ENCODE peak calls at places on chromosomes 1 and 21, in nine cellular contexts. One of them, this sample, is unnamed.

GRCh38 chr1:154419620-154420020 is 14.5 kb downstream of the IL6R start:
- DNase-seq in thoracic aorta: peak; percentile 66
- DNase-seq in AG04450: peak; percentile 78
- DNase-seq in ovary: peak; percentile 83
- DNase-seq in hepatocyte: peak; percentile 74
- DNase-seq in heart right ventricle: peak; percentile 84
- DNase-seq in neural progenitor cell: no peak
- DNase-seq in tibial artery: peak; percentile 95
- DNase-seq in CD8-positive, alpha-beta T cell: peak; percentile 49
- DNase-seq in this sample: peak; percentile 57

GRCh38 chr1:76267631-76268030 is 193.1 kb downstream of the ST6GALNAC3 start:
- DNase-seq in thoracic aorta: no peak
- DNase-seq in AG04450: no peak
- DNase-seq in ovary: no peak
- DNase-seq in hepatocyte: no peak
- DNase-seq in heart right ventricle: no peak
- DNase-seq in neural progenitor cell: no peak
- DNase-seq in tibial artery: no peak
- DNase-seq in CD8-positive, alpha-beta T cell: no peak
- DNase-seq in this sample: no peak

GRCh38 chr1:193104496-193104905 is 713 bp downstream of the GLRX2 start:
- DNase-seq in thoracic aorta: no peak
- DNase-seq in AG04450: no peak
- DNase-seq in ovary: peak; percentile 50
- DNase-seq in hepatocyte: peak; percentile 70
- DNase-seq in heart right ventricle: peak; percentile 47
- DNase-seq in neural progenitor cell: peak; percentile 51
- DNase-seq in tibial artery: peak; percentile 52
- DNase-seq in CD8-positive, alpha-beta T cell: peak; percentile 18
- DNase-seq in this sample: no peak

GRCh38 chr1:161382214-161383019 is 14.7 kb upstream of the CFAP126 start:
- DNase-seq in thoracic aorta: no peak
- DNase-seq in AG04450: no peak
- DNase-seq in ovary: no peak
- DNase-seq in hepatocyte: peak; percentile 71
- DNase-seq in heart right ventricle: no peak
- DNase-seq in neural progenitor cell: peak; percentile 59
- DNase-seq in tibial artery: no peak
- DNase-seq in CD8-positive, alpha-beta T cell: no peak
- DNase-seq in this sample: peak; percentile 11

GRCh38 chr1:155070392-155070700 is 6.8 kb downstream of the EFNA4 start:
- DNase-seq in thoracic aorta: no peak
- DNase-seq in AG04450: no peak
- DNase-seq in ovary: no peak
- DNase-seq in hepatocyte: no peak
- DNase-seq in heart right ventricle: no peak
- DNase-seq in neural progenitor cell: no peak
- DNase-seq in tibial artery: no peak
- DNase-seq in CD8-positive, alpha-beta T cell: no peak
- DNase-seq in this sample: no peak

GRCh38 chr21:41583274-41583790 is 75.4 kb upstream of the TMPRSS2 start:
- DNase-seq in thoracic aorta: no peak
- DNase-seq in AG04450: no peak
- DNase-seq in ovary: no peak
- DNase-seq in hepatocyte: peak; percentile 54
- DNase-seq in heart right ventricle: no peak
- DNase-seq in neural progenitor cell: no peak
- DNase-seq in tibial artery: no peak
- DNase-seq in CD8-positive, alpha-beta T cell: no peak
- DNase-seq in this sample: no peak

GRCh38 chr1:55262822-55263221 is 47.7 kb upstream of the USP24 start:
- DNase-seq in thoracic aorta: no peak
- DNase-seq in AG04450: no peak
- DNase-seq in ovary: no peak
- DNase-seq in hepatocyte: no peak
- DNase-seq in heart right ventricle: no peak
- DNase-seq in neural progenitor cell: no peak
- DNase-seq in tibial artery: no peak
- DNase-seq in CD8-positive, alpha-beta T cell: no peak
- DNase-seq in this sample: no peak

GRCh38 chr1:48674641-48675040 is 102.0 kb downstream of the BEND5 start:
- DNase-seq in thoracic aorta: no peak
- DNase-seq in AG04450: no peak
- DNase-seq in ovary: no peak
- DNase-seq in hepatocyte: no peak
- DNase-seq in heart right ventricle: no peak
- DNase-seq in neural progenitor cell: no peak
- DNase-seq in tibial artery: no peak
- DNase-seq in CD8-positive, alpha-beta T cell: no peak
- DNase-seq in this sample: peak; percentile 5

GRCh38 chr1:174723815-174724214 is 275.9 kb upstream of the CACYBP start:
- DNase-seq in thoracic aorta: no peak
- DNase-seq in AG04450: no peak
- DNase-seq in ovary: no peak
- DNase-seq in hepatocyte: no peak
- DNase-seq in heart right ventricle: no peak
- DNase-seq in neural progenitor cell: no peak
- DNase-seq in tibial artery: no peak
- DNase-seq in CD8-positive, alpha-beta T cell: no peak
- DNase-seq in this sample: no peak

GRCh38 chr21:45615145-45615711 is 28.3 kb upstream of the PCBP3 start:
- DNase-seq in thoracic aorta: no peak
- DNase-seq in AG04450: no peak
- DNase-seq in ovary: no peak
- DNase-seq in hepatocyte: no peak
- DNase-seq in heart right ventricle: no peak
- DNase-seq in neural progenitor cell: no peak
- DNase-seq in tibial artery: no peak
- DNase-seq in CD8-positive, alpha-beta T cell: peak; percentile 80
- DNase-seq in this sample: no peak

GRCh38 chr1:21468597-21468996 is 28.7 kb downstream of the NBPF3 start:
- DNase-seq in thoracic aorta: no peak
- DNase-seq in AG04450: no peak
- DNase-seq in ovary: no peak
- DNase-seq in hepatocyte: peak; percentile 26
- DNase-seq in heart right ventricle: no peak
- DNase-seq in neural progenitor cell: peak; percentile 59
- DNase-seq in tibial artery: no peak
- DNase-seq in CD8-positive, alpha-beta T cell: peak; percentile 17
- DNase-seq in this sample: no peak

GRCh38 chr1:32889731-32890278 is 3.5 kb downstream of the HPCA start:
- DNase-seq in thoracic aorta: no peak
- DNase-seq in AG04450: no peak
- DNase-seq in ovary: no peak
- DNase-seq in hepatocyte: no peak
- DNase-seq in heart right ventricle: no peak
- DNase-seq in neural progenitor cell: no peak
- DNase-seq in tibial artery: no peak
- DNase-seq in CD8-positive, alpha-beta T cell: no peak
- DNase-seq in this sample: no peak

GRCh38 chr21:45455321-45456013 is 50.5 kb downstream of the COL18A1 start:
- DNase-seq in thoracic aorta: no peak
- DNase-seq in AG04450: no peak
- DNase-seq in ovary: no peak
- DNase-seq in hepatocyte: no peak
- DNase-seq in heart right ventricle: peak; percentile 61
- DNase-seq in neural progenitor cell: no peak
- DNase-seq in tibial artery: no peak
- DNase-seq in CD8-positive, alpha-beta T cell: no peak
- DNase-seq in this sample: no peak

GRCh38 chr1:234579967-234580366 is 30.0 kb downstream of the IRF2BP2 start:
- DNase-seq in thoracic aorta: no peak
- DNase-seq in AG04450: no peak
- DNase-seq in ovary: no peak
- DNase-seq in hepatocyte: no peak
- DNase-seq in heart right ventricle: no peak
- DNase-seq in neural progenitor cell: no peak
- DNase-seq in tibial artery: no peak
- DNase-seq in CD8-positive, alpha-beta T cell: no peak
- DNase-seq in this sample: no peak

DNA sequence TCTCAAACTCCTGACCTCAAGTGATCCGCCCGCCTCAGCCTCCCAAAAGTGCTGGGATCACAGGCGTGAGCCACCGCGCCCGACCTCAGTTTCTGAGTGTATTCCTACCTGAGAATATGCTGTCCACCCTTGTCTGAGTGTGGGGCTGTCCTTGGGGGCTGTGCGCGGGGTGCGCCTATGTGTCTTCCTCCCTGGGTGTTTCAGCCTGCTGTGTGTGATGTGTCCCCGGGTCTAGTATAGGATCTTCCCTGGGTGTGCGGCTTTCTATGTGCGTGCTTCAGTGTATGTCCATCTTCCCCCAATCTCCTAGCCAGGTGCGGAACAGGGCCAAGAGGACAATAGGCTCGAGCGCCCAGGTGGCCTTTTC is 8.3 kb upstream of the ID3 start:
- DNase-seq in thoracic aorta: no peak
- DNase-seq in AG04450: no peak
- DNase-seq in ovary: no peak
- DNase-seq in hepatocyte: no peak
- DNase-seq in heart right ventricle: no peak
- DNase-seq in neural progenitor cell: no peak
- DNase-seq in tibial artery: no peak
- DNase-seq in CD8-positive, alpha-beta T cell: no peak
- DNase-seq in this sample: no peak
- H3K4me3 ChIP-seq in thoracic aorta: peak overlapping the region; percentile 76
- H3K4me3 ChIP-seq in AG04450: peak overlapping the region; percentile 58
- H3K4me3 ChIP-seq in ovary: peak overlapping the region; percentile 55
- H3K4me3 ChIP-seq in hepatocyte: no peak overlapping the region
- H3K4me3 ChIP-seq in heart right ventricle: peak overlapping the region; percentile 67
- H3K4me3 ChIP-seq in neural progenitor cell: peak overlapping the region; percentile 40
- H3K4me3 ChIP-seq in tibial artery: peak overlapping the region; percentile 68
- H3K4me3 ChIP-seq in CD8-positive, alpha-beta T cell: no peak overlapping the region
- H3K4me3 ChIP-seq in this sample: peak overlapping the region; percentile 47

GRCh38 chr1:17908945-17909344 is 153.8 kb downstream of the ACTL8 start:
- DNase-seq in thoracic aorta: no peak
- DNase-seq in AG04450: no peak
- DNase-seq in ovary: no peak
- DNase-seq in hepatocyte: no peak
- DNase-seq in heart right ventricle: no peak
- DNase-seq in neural progenitor cell: no peak
- DNase-seq in tibial artery: no peak
- DNase-seq in CD8-positive, alpha-beta T cell: no peak
- DNase-seq in this sample: no peak

GRCh38 chr1:17912491-17912890 is 157.4 kb downstream of the ACTL8 start:
- DNase-seq in thoracic aorta: no peak
- DNase-seq in AG04450: no peak
- DNase-seq in ovary: no peak
- DNase-seq in hepatocyte: no peak
- DNase-seq in heart right ventricle: no peak
- DNase-seq in neural progenitor cell: no peak
- DNase-seq in tibial artery: no peak
- DNase-seq in CD8-positive, alpha-beta T cell: no peak
- DNase-seq in this sample: no peak

GRCh38 chr1:17913326-17914115 is 158.4 kb downstream of the ACTL8 start:
- DNase-seq in thoracic aorta: no peak
- DNase-seq in AG04450: no peak
- DNase-seq in ovary: no peak
- DNase-seq in hepatocyte: no peak
- DNase-seq in heart right ventricle: no peak
- DNase-seq in neural progenitor cell: no peak
- DNase-seq in tibial artery: no peak
- DNase-seq in CD8-positive, alpha-beta T cell: no peak
- DNase-seq in this sample: no peak

GRCh38 chr1:17911789-17912188 is 156.7 kb downstream of the ACTL8 start:
- DNase-seq in thoracic aorta: no peak
- DNase-seq in AG04450: no peak
- DNase-seq in ovary: no peak
- DNase-seq in hepatocyte: no peak
- DNase-seq in heart right ventricle: no peak
- DNase-seq in neural progenitor cell: no peak
- DNase-seq in tibial artery: no peak
- DNase-seq in CD8-positive, alpha-beta T cell: no peak
- DNase-seq in this sample: no peak

GRCh38 chr1:17909634-17910033 is 154.5 kb downstream of the ACTL8 start:
- DNase-seq in thoracic aorta: no peak
- DNase-seq in AG04450: no peak
- DNase-seq in ovary: no peak
- DNase-seq in hepatocyte: no peak
- DNase-seq in heart right ventricle: no peak
- DNase-seq in neural progenitor cell: peak; percentile 64
- DNase-seq in tibial artery: no peak
- DNase-seq in CD8-positive, alpha-beta T cell: no peak
- DNase-seq in this sample: no peak
- TF ChIP-seq CTCF in thoracic aorta: no peak
- TF ChIP-seq CTCF in AG04450: peak; percentile 40
- TF ChIP-seq CTCF in ovary: no peak
- TF ChIP-seq CTCF in hepatocyte: peak; percentile 23
- TF ChIP-seq CTCF in heart right ventricle: peak; percentile 42
- TF ChIP-seq CTCF in neural progenitor cell: peak; percentile 68
- TF ChIP-seq CTCF in tibial artery: no peak
- TF ChIP-seq CTCF in CD8-positive, alpha-beta T cell: no peak
- TF ChIP-seq CTCF in this sample: peak; percentile 44

GRCh38 chr1:47508900-47509488 is 71.2 kb downstream of the FOXD2 start:
- DNase-seq in thoracic aorta: no peak
- DNase-seq in AG04450: no peak
- DNase-seq in ovary: no peak
- DNase-seq in hepatocyte: peak; percentile 41
- DNase-seq in heart right ventricle: no peak
- DNase-seq in neural progenitor cell: peak; percentile 42
- DNase-seq in tibial artery: no peak
- DNase-seq in CD8-positive, alpha-beta T cell: no peak
- DNase-seq in this sample: no peak
- H3K27me3 ChIP-seq in thoracic aorta: no peaks in the 10 kb centered on the region
- H3K27me3 ChIP-seq in AG04450: peaks cover 38% of the 10 kb centered on the region
- H3K27me3 ChIP-seq in ovary: no peaks in the 10 kb centered on the region
- H3K27me3 ChIP-seq in hepatocyte: peaks cover 51% of the 10 kb centered on the region
- H3K27me3 ChIP-seq in heart right ventricle: peaks cover 87% of the 10 kb centered on the region
- H3K27me3 ChIP-seq in neural progenitor cell: peaks cover 97% of the 10 kb centered on the region
- H3K27me3 ChIP-seq in tibial artery: no peaks in the 10 kb centered on the region
- H3K27me3 ChIP-seq in CD8-positive, alpha-beta T cell: peaks cover 17% of the 10 kb centered on the region
- H3K27me3 ChIP-seq in this sample: peaks cover 20% of the 10 kb centered on the region

GRCh38 chr1:207866471-207867135 is 44.3 kb downstream of the CD34 start:
- DNase-seq in thoracic aorta: peak; percentile 59
- DNase-seq in AG04450: no peak
- DNase-seq in ovary: peak; percentile 56
- DNase-seq in hepatocyte: peak; percentile 58
- DNase-seq in heart right ventricle: no peak
- DNase-seq in neural progenitor cell: no peak
- DNase-seq in tibial artery: peak; percentile 89
- DNase-seq in CD8-positive, alpha-beta T cell: no peak
- DNase-seq in this sample: no peak

GRCh38 chr1:207869859-207870258 is 41.1 kb downstream of the CD34 start:
- DNase-seq in thoracic aorta: no peak
- DNase-seq in AG04450: no peak
- DNase-seq in ovary: no peak
- DNase-seq in hepatocyte: peak; percentile 44
- DNase-seq in heart right ventricle: no peak
- DNase-seq in neural progenitor cell: no peak
- DNase-seq in tibial artery: no peak
- DNase-seq in CD8-positive, alpha-beta T cell: no peak
- DNase-seq in this sample: no peak

GRCh38 chr1:207868252-207868768 is 42.6 kb downstream of the CD34 start:
- DNase-seq in thoracic aorta: no peak
- DNase-seq in AG04450: no peak
- DNase-seq in ovary: peak; percentile 71
- DNase-seq in hepatocyte: peak; percentile 36
- DNase-seq in heart right ventricle: peak; percentile 38
- DNase-seq in neural progenitor cell: peak; percentile 28
- DNase-seq in tibial artery: peak; percentile 53
- DNase-seq in CD8-positive, alpha-beta T cell: peak; percentile 31
- DNase-seq in this sample: no peak

GRCh38 chr1:207868769-207869721 is 41.9 kb downstream of the CD34 start:
- DNase-seq in thoracic aorta: no peak
- DNase-seq in AG04450: no peak
- DNase-seq in ovary: peak; percentile 91
- DNase-seq in hepatocyte: peak; percentile 90
- DNase-seq in heart right ventricle: peak; percentile 87
- DNase-seq in neural progenitor cell: peak; percentile 89
- DNase-seq in tibial artery: peak; percentile 75
- DNase-seq in CD8-positive, alpha-beta T cell: peak; percentile 64
- DNase-seq in this sample: no peak

GRCh38 chr1:207867136-207868081 is 43.5 kb downstream of the CD34 start:
- DNase-seq in thoracic aorta: no peak
- DNase-seq in AG04450: no peak
- DNase-seq in ovary: peak; percentile 48
- DNase-seq in hepatocyte: no peak
- DNase-seq in heart right ventricle: peak; percentile 42
- DNase-seq in neural progenitor cell: no peak
- DNase-seq in tibial artery: peak; percentile 45
- DNase-seq in CD8-positive, alpha-beta T cell: no peak
- DNase-seq in this sample: no peak
- H3K4me3 ChIP-seq in thoracic aorta: peak overlapping the region; percentile 86
- H3K4me3 ChIP-seq in AG04450: peak overlapping the region; percentile 71
- H3K4me3 ChIP-seq in ovary: peak overlapping the region; percentile 89
- H3K4me3 ChIP-seq in hepatocyte: no peak overlapping the region
- H3K4me3 ChIP-seq in heart right ventricle: peak overlapping the region; percentile 97
- H3K4me3 ChIP-seq in neural progenitor cell: peak overlapping the region; percentile 82
- H3K4me3 ChIP-seq in tibial artery: peak overlapping the region; percentile 97
- H3K4me3 ChIP-seq in CD8-positive, alpha-beta T cell: peak overlapping the region; percentile 66
- H3K4me3 ChIP-seq in this sample: peak overlapping the region; percentile 75

This sample was measured in BJ.